ENCODE peak calls at places on chromosome 18, in seven cellular contexts. O, P, N, A, B, L and M are unnamed samples.
A peak's percentile ranks its signal among the peaks of the same experiment; 100 is the strongest.

GRCh38 chr18:2984703-2985261 is 28.2 kb downstream of the LPIN2 start:
- DNase-seq in A (no peak), O (no peak), P (no peak), B (peak; percentile 31), L (no peak), N (no peak), M (peak; percentile 49)

GRCh38 chr18:77065221-77065981 is 67.2 kb downstream of the MBP start:
- DNase-seq in O (peak; percentile 82), B (no peak), N (no peak), A (peak; percentile 98), P (peak; percentile 90), L (peak; percentile 95), M (peak; percentile 86)

GRCh38 chr18:22203035-22203434 is 33.6 kb downstream of the GATA6 start:
- DNase-seq in L (no peak), N (no peak), A (no peak), P (no peak), B (no peak), O (no peak), M (no peak)

GRCh38 chr18:9846162-9846915 is 39.4 kb upstream of the TXNDC2 start:
- DNase-seq in B (no peak), A (no peak), O (no peak), N (no peak), P (peak; percentile 60), L (no peak), M (no peak)

GRCh38 chr18:48551100-48551499 is 12.3 kb downstream of the CTIF start:
- DNase-seq in O (no peak), L (no peak), A (no peak), P (no peak), B (no peak), N (no peak), M (no peak)

GRCh38 chr18:34458371-34458770 is 233.7 kb upstream of the NOL4 start:
- DNase-seq in B (no peak), O (no peak), N (no peak), A (no peak), L (no peak), P (no peak), M (no peak)

GRCh38 chr18:45517181-45517741 is 98.0 kb upstream of the SLC14A2 start:
- DNase-seq in L (peak; percentile 86), B (peak; percentile 43), N (no peak), O (no peak), P (peak; percentile 72), A (peak; percentile 59), M (no peak)

GRCh38 chr18:68449292-68449691 is 265.6 kb downstream of the TMX3 start:
- DNase-seq in O (no peak), A (peak; percentile 94), P (peak; percentile 95), N (no peak), L (peak; percentile 82), B (no peak), M (peak; percentile 43)

GRCh38 chr18:8139127-8139591 is 470.1 kb upstream of the RAB12 start:
- DNase-seq in N (no peak), A (no peak), L (no peak), B (no peak), P (no peak), O (no peak), M (no peak)

GRCh38 chr18:8989017-8989416 is 113.5 kb upstream of the NDUFV2 start:
- DNase-seq in N (no peak), B (no peak), A (no peak), O (no peak), L (no peak), P (no peak), M (no peak)

GRCh38 chr18:9101730-9102390 is 639 bp upstream of the NDUFV2 start:
- DNase-seq in A (peak; percentile 84), P (peak; percentile 68), O (peak; percentile 44), B (no peak), L (peak; percentile 81), N (peak; percentile 78), M (peak; percentile 35)

GRCh38 chr18:44732604-44733003 is 51.9 kb downstream of the SETBP1 start:
- DNase-seq in B (no peak), N (no peak), L (no peak), A (no peak), P (no peak), O (no peak), M (no peak)

GRCh38 chr18:70354080-70354479 is 65.2 kb downstream of the SOCS6 start:
- DNase-seq in O (no peak), B (no peak), A (no peak), L (peak; percentile 46), N (no peak), P (no peak), M (no peak)

GRCh38 chr18:69951182-69951581 is 3.5 kb upstream of the CD226 start:
- DNase-seq in P (peak; percentile 70), L (peak; percentile 16), N (no peak), A (peak; percentile 9), B (no peak), O (no peak), M (no peak)

GRCh38 chr18:35442701-35443100 is 55.1 kb downstream of the INO80C start:
- DNase-seq in B (no peak), O (no peak), A (no peak), P (no peak), N (no peak), L (no peak), M (no peak)

GRCh38 chr18:35549515-35549914 is 32.0 kb upstream of the GALNT1 start:
- DNase-seq in A (peak; percentile 28), B (no peak), L (no peak), P (no peak), N (no peak), O (no peak), M (no peak)

GRCh38 chr18:57624988-57625387 is 3.4 kb upstream of the NARS1 start:
- DNase-seq in P (peak; percentile 46), O (peak; percentile 15), B (no peak), L (peak; percentile 66), N (no peak), A (peak; percentile 22), M (peak; percentile 57)

GRCh38 chr18:51013259-51013658 is 16.8 kb upstream of the SMAD4 start:
- DNase-seq in A (no peak), N (no peak), B (no peak), O (no peak), P (no peak), L (no peak), M (no peak)

GRCh38 chr18:56789004-56789888 is 138.1 kb downstream of the WDR7 start:
- DNase-seq in L (peak; percentile 41), A (peak; percentile 26), B (peak; percentile 54), N (peak; percentile 28), P (no peak), O (peak; percentile 23), M (peak; percentile 14)

GRCh38 chr18:68796936-68797690 is 767 bp upstream of the CCDC102B start:
- DNase-seq in B (no peak), A (peak; percentile 97), O (no peak), P (peak; percentile 74), L (peak; percentile 66), N (no peak), M (no peak)

GRCh38 chr18:23605941-23606340 is 19.6 kb upstream of the NPC1 start:
- DNase-seq in B (no peak), L (no peak), O (no peak), P (no peak), N (no peak), A (no peak), M (no peak)

GRCh38 chr18:76670564-76671288 is 151.6 kb upstream of the ZNF236 start:
- DNase-seq in B (no peak), O (no peak), P (no peak), N (no peak), L (peak; percentile 26), A (no peak), M (no peak)

GRCh38 chr18:78660311-78660710 is 319.3 kb upstream of the SALL3 start:
- DNase-seq in O (no peak), N (no peak), L (no peak), P (no peak), B (no peak), A (no peak), M (no peak)
- H3K79me2 ChIP-seq in O (no peaks in the 10 kb centered on the region), N (no peaks in the 10 kb centered on the region), L (no peaks in the 10 kb centered on the region), P (no peaks in the 10 kb centered on the region), B (no peaks in the 10 kb centered on the region), A (no peaks in the 10 kb centered on the region), M (no peaks in the 10 kb centered on the region)

DNA sequence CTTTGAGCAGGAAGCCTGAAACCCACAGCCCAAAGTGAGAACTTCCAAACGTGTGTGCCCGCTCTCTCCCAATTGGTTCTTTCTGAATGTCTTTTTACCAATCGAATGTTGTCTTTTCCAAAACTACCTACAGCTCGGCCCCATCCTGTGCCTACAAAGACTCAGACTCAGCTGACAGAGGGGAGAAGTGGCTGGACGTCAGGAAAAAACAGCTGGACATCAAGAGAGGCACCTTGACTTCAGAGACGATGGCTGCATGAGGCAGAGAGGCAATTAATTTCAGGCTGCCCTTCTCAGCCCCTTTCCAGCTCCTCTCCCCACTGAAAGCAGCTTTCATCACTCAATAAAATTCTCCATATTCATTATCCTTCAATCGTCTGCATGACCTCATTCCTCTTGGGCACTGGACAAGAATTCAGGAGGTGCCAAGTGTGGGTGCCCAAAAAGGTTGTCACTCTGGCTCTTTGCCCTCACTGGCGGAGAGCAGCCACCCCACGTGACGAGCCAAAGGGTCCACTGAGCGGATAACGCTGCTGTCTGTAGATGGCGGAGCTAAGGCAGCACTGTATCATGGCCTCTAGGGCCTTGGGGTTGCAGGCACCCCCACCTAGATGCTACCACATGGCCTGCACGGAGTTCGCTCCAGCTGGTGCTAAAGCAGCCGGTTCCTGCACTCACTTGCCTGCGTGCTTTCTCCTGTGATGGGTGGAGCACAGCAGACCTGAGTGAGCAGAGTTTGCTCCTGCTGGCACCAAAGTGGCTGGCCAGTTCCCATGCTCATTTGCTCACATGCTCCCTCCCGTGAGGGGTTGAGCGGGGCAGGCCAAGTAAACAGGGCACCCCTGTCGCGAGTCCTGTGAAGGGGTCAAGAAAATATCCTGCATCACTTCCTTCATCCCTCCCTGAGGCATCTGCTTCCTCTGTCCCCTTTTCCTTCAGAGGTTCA is 37.9 kb downstream of the FAM210A start:
- DNase-seq in N (no peak), A (no peak), O (no peak), B (no peak), P (no peak), L (no peak), M (no peak)
- H3K79me2 ChIP-seq in N (peaks cover 55% of the 10 kb centered on the region), A (peaks cover 9% of the 10 kb centered on the region), O (peaks cover 78% of the 10 kb centered on the region), B (peaks cover 21% of the 10 kb centered on the region), P (peaks cover 50% of the 10 kb centered on the region), L (peaks cover 93% of the 10 kb centered on the region), M (peaks cover 91% of the 10 kb centered on the region)

DNA sequence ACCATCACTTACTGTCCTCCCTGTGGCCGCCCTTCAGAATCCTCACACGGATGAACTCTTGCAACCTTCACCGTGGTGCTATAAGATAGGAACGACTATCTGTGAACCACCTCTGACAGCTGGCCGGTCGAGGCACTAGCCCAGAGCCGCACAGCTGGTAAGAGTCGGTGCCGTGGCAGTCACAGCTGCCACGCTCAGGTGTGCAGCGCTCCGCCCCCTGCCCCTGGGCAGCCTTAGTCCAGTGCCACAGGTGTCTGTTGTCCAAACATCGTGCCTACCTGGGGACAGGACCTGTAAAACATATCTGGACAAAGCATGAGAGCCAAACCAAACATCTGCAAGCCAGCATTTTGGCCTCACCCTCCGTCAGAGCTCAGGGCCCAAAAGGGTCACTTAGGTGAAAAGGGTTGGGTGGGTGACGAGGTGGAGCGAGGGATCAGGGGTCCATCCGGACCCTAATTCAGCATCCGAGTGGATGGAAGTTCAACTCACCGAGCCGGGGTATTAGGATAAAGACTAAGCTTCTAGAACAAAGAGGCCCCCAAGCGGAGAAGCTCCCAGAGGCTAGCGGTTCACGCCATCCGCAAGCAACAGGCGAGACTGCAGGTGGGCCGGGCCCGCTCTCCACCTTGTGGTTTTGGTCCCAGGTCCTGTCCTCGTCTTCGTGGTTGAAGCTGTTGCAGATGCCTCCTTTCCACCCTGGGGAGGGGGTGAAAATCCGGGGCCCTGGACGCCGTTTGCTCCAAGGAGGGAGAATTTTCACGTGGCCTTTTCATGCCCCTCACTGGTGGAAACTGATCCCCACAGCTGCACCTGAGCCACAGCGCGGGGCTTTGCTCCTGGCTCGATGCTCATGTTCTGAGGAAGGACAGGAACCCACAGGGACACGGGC is 55.1 kb upstream of the SALL3 start:
- DNase-seq in P (no peak), A (no peak), O (no peak), B (no peak), N (no peak), L (no peak), M (no peak)
- H3K79me2 ChIP-seq in P (no peaks in the 10 kb centered on the region), A (no peaks in the 10 kb centered on the region), O (no peaks in the 10 kb centered on the region), B (no peaks in the 10 kb centered on the region), N (no peaks in the 10 kb centered on the region), L (no peaks in the 10 kb centered on the region), M (no peaks in the 10 kb centered on the region)

GRCh38 chr18:30828700-30829099 is 213.8 kb downstream of the DSC3 start:
- DNase-seq in B (peak; percentile 18), L (no peak), A (no peak), P (no peak), N (no peak), O (no peak), M (peak; percentile 32)
- H3K79me2 ChIP-seq in B (no peaks in the 10 kb centered on the region), L (no peaks in the 10 kb centered on the region), A (no peaks in the 10 kb centered on the region), P (no peaks in the 10 kb centered on the region), N (no peaks in the 10 kb centered on the region), O (no peaks in the 10 kb centered on the region), M (no peaks in the 10 kb centered on the region)